ENCODE peak calls at places on chromosomes 11 and 22, in seven cellular contexts. One of them, this sample, is unnamed.

GRCh38 chr11:95884364-95884763 is 39.5 kb downstream of the MTMR2 start:
- DNase-seq in CD8-positive, alpha-beta memory T cell: no peak
- DNase-seq in naive thymus-derived CD4-positive, alpha-beta T cell: no peak
- DNase-seq in cardiac muscle cell: peak; percentile 54
- DNase-seq in A673: peak; percentile 32
- DNase-seq in iPS DF 6.9: no peak
- DNase-seq in heart right ventricle: no peak
- DNase-seq in this sample: no peak

GRCh38 chr22:30810105-30810504 is 115.4 kb downstream of the OSBP2 start:
- DNase-seq in A673: no peak
- DNase-seq in cardiac muscle cell: no peak
- DNase-seq in CD8-positive, alpha-beta memory T cell: no peak
- DNase-seq in iPS DF 6.9: no peak
- DNase-seq in heart right ventricle: no peak
- DNase-seq in naive thymus-derived CD4-positive, alpha-beta T cell: no peak
- DNase-seq in this sample: no peak

GRCh38 chr22:23265389-23265700 is 85.0 kb downstream of the BCR start:
- DNase-seq in A673: no peak
- DNase-seq in naive thymus-derived CD4-positive, alpha-beta T cell: no peak
- DNase-seq in cardiac muscle cell: no peak
- DNase-seq in CD8-positive, alpha-beta memory T cell: no peak
- DNase-seq in iPS DF 6.9: no peak
- DNase-seq in heart right ventricle: no peak
- DNase-seq in this sample: no peak

GRCh38 chr11:12029738-12030363 is 21.4 kb upstream of the DKK3 start:
- DNase-seq in cardiac muscle cell: no peak
- DNase-seq in iPS DF 6.9: no peak
- DNase-seq in A673: no peak
- DNase-seq in naive thymus-derived CD4-positive, alpha-beta T cell: no peak
- DNase-seq in CD8-positive, alpha-beta memory T cell: no peak
- DNase-seq in heart right ventricle: no peak
- DNase-seq in this sample: no peak

GRCh38 chr11:117827521-117828511 is 3.3 kb upstream of the FXYD2 start:
- DNase-seq in A673: no peak
- DNase-seq in naive thymus-derived CD4-positive, alpha-beta T cell: no peak
- DNase-seq in cardiac muscle cell: no peak
- DNase-seq in heart right ventricle: no peak
- DNase-seq in iPS DF 6.9: no peak
- DNase-seq in CD8-positive, alpha-beta memory T cell: peak; percentile 70
- DNase-seq in this sample: peak; percentile 42

GRCh38 chr22:22040908-22041307 is 58.3 kb upstream of the TOP3B start:
- DNase-seq in heart right ventricle: no peak
- DNase-seq in iPS DF 6.9: no peak
- DNase-seq in naive thymus-derived CD4-positive, alpha-beta T cell: no peak
- DNase-seq in CD8-positive, alpha-beta memory T cell: no peak
- DNase-seq in cardiac muscle cell: no peak
- DNase-seq in A673: no peak
- DNase-seq in this sample: no peak

GRCh38 chr11:92685049-92685448 is 284.4 kb upstream of the MTNR1B start:
- DNase-seq in A673: no peak
- DNase-seq in heart right ventricle: no peak
- DNase-seq in cardiac muscle cell: no peak
- DNase-seq in iPS DF 6.9: no peak
- DNase-seq in naive thymus-derived CD4-positive, alpha-beta T cell: no peak
- DNase-seq in CD8-positive, alpha-beta memory T cell: no peak
- DNase-seq in this sample: no peak

GRCh38 chr22:29810156-29810555 is 27.9 kb downstream of the ASCC2 start:
- DNase-seq in cardiac muscle cell: peak; percentile 8
- DNase-seq in heart right ventricle: no peak
- DNase-seq in iPS DF 6.9: no peak
- DNase-seq in CD8-positive, alpha-beta memory T cell: no peak
- DNase-seq in A673: no peak
- DNase-seq in naive thymus-derived CD4-positive, alpha-beta T cell: no peak
- DNase-seq in this sample: no peak

GRCh38 chr11:43943931-43944751 is 1.7 kb downstream of the C11orf96 start:
- DNase-seq in iPS DF 6.9: no peak
- DNase-seq in A673: no peak
- DNase-seq in naive thymus-derived CD4-positive, alpha-beta T cell: no peak
- DNase-seq in cardiac muscle cell: peak; percentile 27
- DNase-seq in heart right ventricle: peak; percentile 44
- DNase-seq in CD8-positive, alpha-beta memory T cell: no peak
- DNase-seq in this sample: no peak

GRCh38 chr22:35506259-35506570 is 34.4 kb upstream of the RASD2 start:
- DNase-seq in heart right ventricle: no peak
- DNase-seq in cardiac muscle cell: no peak
- DNase-seq in A673: no peak
- DNase-seq in iPS DF 6.9: no peak
- DNase-seq in CD8-positive, alpha-beta memory T cell: no peak
- DNase-seq in naive thymus-derived CD4-positive, alpha-beta T cell: no peak
- DNase-seq in this sample: no peak

GRCh38 chr11:32931605-32932004 is 39.0 kb downstream of the QSER1 start:
- DNase-seq in CD8-positive, alpha-beta memory T cell: no peak
- DNase-seq in naive thymus-derived CD4-positive, alpha-beta T cell: no peak
- DNase-seq in heart right ventricle: no peak
- DNase-seq in iPS DF 6.9: no peak
- DNase-seq in cardiac muscle cell: peak; percentile 19
- DNase-seq in A673: no peak
- DNase-seq in this sample: no peak

GRCh38 chr11:66854729-66855211 is 2.1 kb upstream of the LRFN4 start:
- DNase-seq in naive thymus-derived CD4-positive, alpha-beta T cell: no peak
- DNase-seq in heart right ventricle: no peak
- DNase-seq in iPS DF 6.9: no peak
- DNase-seq in A673: no peak
- DNase-seq in cardiac muscle cell: no peak
- DNase-seq in CD8-positive, alpha-beta memory T cell: peak; percentile 19
- DNase-seq in this sample: no peak

GRCh38 chr11:64929625-64930024 is 5.1 kb downstream of the PPP2R5B start:
- DNase-seq in A673: no peak
- DNase-seq in iPS DF 6.9: no peak
- DNase-seq in cardiac muscle cell: no peak
- DNase-seq in naive thymus-derived CD4-positive, alpha-beta T cell: no peak
- DNase-seq in CD8-positive, alpha-beta memory T cell: no peak
- DNase-seq in heart right ventricle: no peak
- DNase-seq in this sample: no peak

GRCh38 chr11:134039726-134040385 is 29.0 kb upstream of the JAM3 start:
- DNase-seq in CD8-positive, alpha-beta memory T cell: no peak
- DNase-seq in cardiac muscle cell: no peak
- DNase-seq in naive thymus-derived CD4-positive, alpha-beta T cell: no peak
- DNase-seq in iPS DF 6.9: no peak
- DNase-seq in A673: no peak
- DNase-seq in heart right ventricle: no peak
- DNase-seq in this sample: no peak

GRCh38 chr11:102853956-102854355 is 10.5 kb upstream of the MMP3 start:
- DNase-seq in cardiac muscle cell: no peak
- DNase-seq in CD8-positive, alpha-beta memory T cell: no peak
- DNase-seq in heart right ventricle: no peak
- DNase-seq in naive thymus-derived CD4-positive, alpha-beta T cell: no peak
- DNase-seq in iPS DF 6.9: no peak
- DNase-seq in A673: no peak
- DNase-seq in this sample: no peak
- H3K4me1 ChIP-seq in cardiac muscle cell: no peaks in the 10 kb centered on the region
- H3K4me1 ChIP-seq in CD8-positive, alpha-beta memory T cell: no peaks in the 10 kb centered on the region
- H3K4me1 ChIP-seq in heart right ventricle: no peaks in the 10 kb centered on the region
- H3K4me1 ChIP-seq in naive thymus-derived CD4-positive, alpha-beta T cell: no peaks in the 10 kb centered on the region
- H3K4me1 ChIP-seq in iPS DF 6.9: no peaks in the 10 kb centered on the region
- H3K4me1 ChIP-seq in A673: peaks cover 5% of the 10 kb centered on the region
- H3K4me1 ChIP-seq in this sample: no peaks in the 10 kb centered on the region

GRCh38 chr11:28913883-28914282 is 805.7 kb downstream of the METTL15 start:
- DNase-seq in CD8-positive, alpha-beta memory T cell: no peak
- DNase-seq in A673: no peak
- DNase-seq in naive thymus-derived CD4-positive, alpha-beta T cell: no peak
- DNase-seq in heart right ventricle: no peak
- DNase-seq in iPS DF 6.9: no peak
- DNase-seq in cardiac muscle cell: no peak
- DNase-seq in this sample: no peak
- H3K4me1 ChIP-seq in CD8-positive, alpha-beta memory T cell: no peaks in the 10 kb centered on the region
- H3K4me1 ChIP-seq in A673: peaks cover 20% of the 10 kb centered on the region
- H3K4me1 ChIP-seq in naive thymus-derived CD4-positive, alpha-beta T cell: no peaks in the 10 kb centered on the region
- H3K4me1 ChIP-seq in heart right ventricle: no peaks in the 10 kb centered on the region
- H3K4me1 ChIP-seq in iPS DF 6.9: no peaks in the 10 kb centered on the region
- H3K4me1 ChIP-seq in cardiac muscle cell: no peaks in the 10 kb centered on the region
- H3K4me1 ChIP-seq in this sample: no peaks in the 10 kb centered on the region

DNA sequence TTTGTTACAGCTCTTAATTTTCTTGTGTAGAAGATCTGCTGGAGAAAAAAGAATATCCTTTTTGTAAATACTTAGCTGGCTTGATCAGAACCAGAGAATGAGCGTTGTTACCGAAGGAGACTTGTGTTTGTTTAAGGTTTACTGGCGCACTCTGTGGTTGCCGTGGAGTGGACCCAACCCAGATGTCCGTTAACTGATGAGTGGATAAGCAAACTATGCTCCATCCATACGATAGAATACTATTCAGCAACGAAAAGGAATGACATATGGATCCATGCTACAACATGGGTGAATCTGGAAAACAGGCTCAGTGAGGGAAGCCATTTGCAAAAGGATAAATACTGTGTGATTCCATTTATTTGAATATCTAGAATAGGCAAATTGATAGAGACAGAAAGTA is 18.7 kb downstream of the PARVB start:
- DNase-seq in A673: no peak
- DNase-seq in naive thymus-derived CD4-positive, alpha-beta T cell: no peak
- DNase-seq in heart right ventricle: no peak
- DNase-seq in CD8-positive, alpha-beta memory T cell: no peak
- DNase-seq in iPS DF 6.9: no peak
- DNase-seq in cardiac muscle cell: no peak
- DNase-seq in this sample: no peak
- H3K4me1 ChIP-seq in A673: no peaks in the 10 kb centered on the region
- H3K4me1 ChIP-seq in naive thymus-derived CD4-positive, alpha-beta T cell: no peaks in the 10 kb centered on the region
- H3K4me1 ChIP-seq in heart right ventricle: peaks cover 28% of the 10 kb centered on the region
- H3K4me1 ChIP-seq in CD8-positive, alpha-beta memory T cell: no peaks in the 10 kb centered on the region
- H3K4me1 ChIP-seq in iPS DF 6.9: no peaks in the 10 kb centered on the region
- H3K4me1 ChIP-seq in cardiac muscle cell: peaks cover 10% of the 10 kb centered on the region
- H3K4me1 ChIP-seq in this sample: no peaks in the 10 kb centered on the region

DNA sequence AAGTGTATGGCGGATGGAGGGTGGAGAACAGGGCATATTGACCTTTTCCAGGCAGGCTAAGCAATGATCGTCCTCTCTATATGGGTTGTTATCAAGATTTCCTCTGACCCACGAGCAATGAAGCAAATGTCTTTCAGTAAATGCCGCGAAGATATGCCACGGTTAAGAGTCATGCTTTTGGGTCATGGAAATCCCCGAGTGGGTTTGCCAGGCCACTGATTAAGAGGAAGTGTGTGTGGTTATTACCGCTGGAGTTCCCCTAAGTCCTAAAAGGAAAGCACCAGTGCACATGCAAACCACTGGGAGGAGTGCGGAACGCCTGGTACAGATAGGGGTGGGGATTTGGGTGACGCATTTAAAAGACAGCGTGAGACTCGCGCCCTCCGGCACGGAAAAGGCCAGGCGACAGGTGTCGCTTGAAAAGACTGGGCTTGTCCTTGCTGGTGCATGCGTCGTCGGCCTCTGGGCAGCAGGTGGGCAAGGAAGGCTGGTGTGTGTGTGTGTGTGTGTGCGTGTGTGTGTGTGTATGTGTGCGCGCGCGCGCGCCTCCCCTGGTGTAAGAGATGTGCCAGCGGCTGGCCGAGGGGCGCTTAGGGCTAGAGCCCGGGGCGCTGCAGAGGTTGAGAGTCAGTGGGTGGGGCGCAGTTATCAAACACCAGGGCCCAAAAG is at the start of gene BIRC3:
- DNase-seq in naive thymus-derived CD4-positive, alpha-beta T cell: peak; percentile 77
- DNase-seq in heart right ventricle: peak; percentile 69
- DNase-seq in A673: peak; percentile 89
- DNase-seq in cardiac muscle cell: peak; percentile 87
- DNase-seq in iPS DF 6.9: peak; percentile 55
- DNase-seq in CD8-positive, alpha-beta memory T cell: peak; percentile 97
- DNase-seq in this sample: peak; percentile 89
- H3K4me1 ChIP-seq in naive thymus-derived CD4-positive, alpha-beta T cell: peaks cover 58% of the 10 kb centered on the region
- H3K4me1 ChIP-seq in heart right ventricle: peaks cover 22% of the 10 kb centered on the region
- H3K4me1 ChIP-seq in A673: peaks cover 17% of the 10 kb centered on the region
- H3K4me1 ChIP-seq in cardiac muscle cell: no peaks in the 10 kb centered on the region
- H3K4me1 ChIP-seq in iPS DF 6.9: no peaks in the 10 kb centered on the region
- H3K4me1 ChIP-seq in CD8-positive, alpha-beta memory T cell: peaks cover 58% of the 10 kb centered on the region
- H3K4me1 ChIP-seq in this sample: peaks cover 50% of the 10 kb centered on the region

DNA sequence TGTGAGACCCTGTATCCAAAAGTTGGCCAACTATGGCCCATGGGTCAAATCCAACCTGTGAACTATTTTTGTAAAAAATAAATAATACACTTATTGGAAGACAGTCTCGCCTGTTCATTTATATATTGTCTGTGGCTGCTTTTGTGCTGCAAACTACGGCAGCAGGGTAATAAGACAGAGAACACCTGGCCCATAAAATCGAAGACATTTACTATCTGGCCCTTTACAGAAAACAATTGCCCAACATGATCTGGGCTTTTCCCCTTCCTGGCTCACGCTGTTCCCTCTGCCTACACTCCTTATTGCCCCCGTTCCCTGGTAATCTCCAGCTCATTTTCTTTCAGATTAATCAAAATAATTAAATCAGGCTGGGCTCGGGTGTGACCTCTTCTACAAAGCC is 5.6 kb downstream of the PLAAT2 start:
- DNase-seq in CD8-positive, alpha-beta memory T cell: no peak
- DNase-seq in A673: no peak
- DNase-seq in heart right ventricle: no peak
- DNase-seq in naive thymus-derived CD4-positive, alpha-beta T cell: no peak
- DNase-seq in iPS DF 6.9: no peak
- DNase-seq in cardiac muscle cell: no peak
- DNase-seq in this sample: no peak
- H3K4me1 ChIP-seq in CD8-positive, alpha-beta memory T cell: peaks cover 51% of the 10 kb centered on the region
- H3K4me1 ChIP-seq in A673: no peaks in the 10 kb centered on the region
- H3K4me1 ChIP-seq in heart right ventricle: no peaks in the 10 kb centered on the region
- H3K4me1 ChIP-seq in naive thymus-derived CD4-positive, alpha-beta T cell: peaks cover 36% of the 10 kb centered on the region
- H3K4me1 ChIP-seq in iPS DF 6.9: no peaks in the 10 kb centered on the region
- H3K4me1 ChIP-seq in cardiac muscle cell: peaks cover 9% of the 10 kb centered on the region
- H3K4me1 ChIP-seq in this sample: no peaks in the 10 kb centered on the region

GRCh38 chr22:17476838-17477237 is 86.5 kb upstream of the SLC25A18 start:
- DNase-seq in CD8-positive, alpha-beta memory T cell: no peak
- DNase-seq in cardiac muscle cell: peak; percentile 57
- DNase-seq in A673: peak; percentile 24
- DNase-seq in iPS DF 6.9: no peak
- DNase-seq in heart right ventricle: no peak
- DNase-seq in naive thymus-derived CD4-positive, alpha-beta T cell: no peak
- DNase-seq in this sample: no peak
- H3K4me1 ChIP-seq in CD8-positive, alpha-beta memory T cell: no peaks in the 10 kb centered on the region
- H3K4me1 ChIP-seq in cardiac muscle cell: peaks cover 32% of the 10 kb centered on the region
- H3K4me1 ChIP-seq in A673: peaks cover 19% of the 10 kb centered on the region
- H3K4me1 ChIP-seq in iPS DF 6.9: peaks cover 14% of the 10 kb centered on the region
- H3K4me1 ChIP-seq in heart right ventricle: peaks cover 31% of the 10 kb centered on the region
- H3K4me1 ChIP-seq in naive thymus-derived CD4-positive, alpha-beta T cell: no peaks in the 10 kb centered on the region
- H3K4me1 ChIP-seq in this sample: no peaks in the 10 kb centered on the region

This sample was measured in body of pancreas.